ENCODE peak calls at places on chromosomes 2 and 18, in five cellular contexts. I is lower lobe of right lung, A is DND-41, R is Caco-2, T is K562. L is an unnamed sample.

GRCh38 chr2:1826188-1826905 is 82.0 kb upstream of the PXDN start:
- DNase-seq in I (no peak), A (no peak), R (no peak), T (no peak), L (no peak)

GRCh38 chr2:153416071-153416470 is 62.5 kb downstream of the RPRM start:
- DNase-seq in I (no peak), A (no peak), R (no peak), T (no peak), L (no peak)

GRCh38 chr2:238725298-238725697 is 122.6 kb upstream of the TWIST2 start:
- DNase-seq in I (no peak), A (no peak), R (no peak), T (no peak), L (no peak)

GRCh38 chr2:78009289-78009688 is 487.1 kb upstream of the LRRTM4 start:
- DNase-seq in I (no peak), A (no peak), R (no peak), T (no peak), L (no peak)

GRCh38 chr2:88097192-88097591 is 29.6 kb downstream of the SMYD1 start:
- DNase-seq in I (no peak), A (no peak), R (no peak), T (no peak), L (no peak)

GRCh38 chr18:22254088-22254487 is 84.7 kb downstream of the GATA6 start:
- DNase-seq in I (no peak), A (no peak), R (no peak), T (no peak), L (no peak)

GRCh38 chr2:48600204-48600813 is 17.3 kb upstream of the GTF2A1L start:
- DNase-seq in I (no peak), A (peak; percentile 20), R (peak; percentile 66), T (peak; percentile 23), L (no peak)

GRCh38 chr2:155997538-155997937 is 335.0 kb downstream of the NR4A2 start:
- DNase-seq in I (no peak), A (no peak), R (no peak), T (no peak), L (no peak)

GRCh38 chr2:107986278-107987217 is at the start of gene SLC5A7:
- DNase-seq in I (no peak), A (no peak), R (no peak), T (no peak), L (no peak)

GRCh38 chr2:215619989-215620388 is 184.1 kb upstream of the FN1 start:
- DNase-seq in I (peak; percentile 72), A (no peak), R (peak; percentile 58), T (peak; percentile 48), L (peak; percentile 72)

GRCh38 chr18:42072407-42072806 is 117.4 kb downstream of the PIK3C3 start:
- DNase-seq in I (no peak), A (no peak), R (no peak), T (no peak), L (no peak)

GRCh38 chr2:104936504-104936903 is 82.6 kb downstream of the POU3F3 start:
- DNase-seq in I (no peak), A (no peak), R (no peak), T (no peak), L (no peak)

GRCh38 chr2:199259671-199260070 is 198.1 kb downstream of the SATB2 start:
- DNase-seq in I (no peak), A (no peak), R (no peak), T (no peak), L (no peak)

GRCh38 chr2:132640116-132640515 is 29.9 kb downstream of the LYPD1 start:
- DNase-seq in I (no peak), A (no peak), R (no peak), T (no peak), L (no peak)

GRCh38 chr2:216761119-216761518 is 65.8 kb upstream of the IGFBP5 start:
- DNase-seq in I (no peak), A (no peak), R (no peak), T (no peak), L (no peak)

GRCh38 chr2:231679131-231679530 is 29.2 kb upstream of the PTMA start:
- DNase-seq in I (no peak), A (no peak), R (no peak), T (no peak), L (no peak)

GRCh38 chr2:64638502-64639120 is 15.1 kb downstream of the SERTAD2 start:
- DNase-seq in I (no peak), A (no peak), R (no peak), T (no peak), L (no peak)

GRCh38 chr18:61334951-61335736 is 1.9 kb downstream of the CDH20 start:
- DNase-seq in I (no peak), A (no peak), R (no peak), T (no peak), L (no peak)

GRCh38 chr18:58578321-58578720 is 50.6 kb downstream of the ALPK2 start:
- DNase-seq in I (no peak), A (no peak), R (no peak), T (no peak), L (no peak)

GRCh38 chr2:20169796-20170467 is 55.0 kb downstream of the SDC1 start:
- DNase-seq in I (peak; percentile 55), A (no peak), R (no peak), T (no peak), L (no peak)

GRCh38 chr2:237590272-237591020 is at the start of gene RAB17:
- DNase-seq in I (peak; percentile 83), A (no peak), R (peak; percentile 87), T (no peak), L (peak; percentile 45)

GRCh38 chr2:15906778-15907177 is 33.6 kb upstream of the MYCN start:
- DNase-seq in I (no peak), A (no peak), R (no peak), T (no peak), L (no peak)

GRCh38 chr2:207135801-207136457 is 29.8 kb downstream of the KLF7 start:
- DNase-seq in I (no peak), A (no peak), R (no peak), T (no peak), L (no peak)

GRCh38 chr2:196259507-196260481 is 88.4 kb upstream of the STK17B start:
- DNase-seq in I (no peak), A (peak; percentile 73), R (peak; percentile 88), T (no peak), L (no peak)

GRCh38 chr2:64203131-64204005 is 59.1 kb upstream of the PELI1 start:
- DNase-seq in I (no peak), A (no peak), R (peak; percentile 59), T (no peak), L (no peak)

GRCh38 chr18:9696112-9696511 is 12.0 kb upstream of the RAB31 start:
- DNase-seq in I (no peak), A (no peak), R (no peak), T (no peak), L (no peak)

GRCh38 chr18:55121397-55122170 is 162.3 kb upstream of the CCDC68 start:
- DNase-seq in I (no peak), A (no peak), R (no peak), T (no peak), L (no peak)

GRCh38 chr18:55116855-55117254 is 157.6 kb upstream of the CCDC68 start:
- DNase-seq in I (no peak), A (no peak), R (no peak), T (no peak), L (no peak)

GRCh38 chr18:55115606-55116005 is 156.3 kb upstream of the CCDC68 start:
- DNase-seq in I (no peak), A (no peak), R (no peak), T (no peak), L (no peak)

GRCh38 chr18:55120896-55121295 is 161.6 kb upstream of the CCDC68 start:
- DNase-seq in I (no peak), A (no peak), R (no peak), T (no peak), L (no peak)

GRCh38 chr18:55119434-55119833 is 160.2 kb upstream of the CCDC68 start:
- DNase-seq in I (no peak), A (no peak), R (no peak), T (peak; percentile 23), L (no peak)
- H3K4me1 ChIP-seq in I (no peaks in the 10 kb centered on the region), A (no peaks in the 10 kb centered on the region), R (peaks cover 5% of the 10 kb centered on the region), T (no peaks in the 10 kb centered on the region), L (no peaks in the 10 kb centered on the region)

DNA sequence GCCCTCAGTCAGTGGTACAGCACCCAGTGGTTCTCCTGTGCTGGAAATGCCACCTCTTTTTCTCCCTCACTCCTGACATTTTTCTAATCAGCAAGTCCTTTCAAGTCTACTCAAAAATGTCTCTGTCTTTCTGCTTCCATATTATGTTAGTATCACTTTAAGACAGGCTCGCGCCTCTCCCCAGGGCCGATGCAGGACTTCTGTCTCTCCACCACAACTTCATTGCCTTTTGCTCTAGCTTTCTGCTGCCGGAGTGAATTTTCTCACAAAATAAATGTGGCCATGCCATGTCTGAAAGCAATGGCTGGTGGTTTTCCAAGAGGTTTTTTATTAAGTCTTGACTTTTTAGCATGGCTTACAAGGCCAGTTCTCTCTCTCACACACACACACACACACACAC is 73.6 kb downstream of the AOX1 start:
- DNase-seq in I (no peak), A (no peak), R (no peak), T (no peak), L (no peak)
- H3K4me1 ChIP-seq in I (no peaks in the 10 kb centered on the region), A (no peaks in the 10 kb centered on the region), R (no peaks in the 10 kb centered on the region), T (no peaks in the 10 kb centered on the region), L (no peaks in the 10 kb centered on the region)

DNA sequence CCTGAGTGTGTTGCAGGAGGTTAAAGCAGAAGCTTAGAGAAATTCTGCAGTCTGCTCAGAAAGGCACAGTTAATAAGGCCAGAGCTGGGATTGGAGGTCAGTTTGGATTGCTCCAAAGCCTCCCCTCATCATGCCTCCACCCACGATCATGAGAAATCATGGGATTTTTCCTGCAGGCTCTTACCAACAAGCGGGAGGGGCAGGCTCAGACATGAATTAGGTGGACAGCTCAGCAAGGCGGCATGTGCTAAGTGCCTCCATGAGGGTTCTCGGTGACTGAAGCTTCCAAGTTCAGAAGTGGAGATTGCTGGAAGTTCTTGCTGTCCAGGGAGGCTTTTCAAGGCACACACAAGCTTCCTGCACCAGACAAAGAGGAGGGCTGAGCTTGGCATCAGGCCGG is 163.8 kb downstream of the SETBP1 start:
- DNase-seq in I (no peak), A (no peak), R (no peak), T (no peak), L (no peak)
- H3K4me1 ChIP-seq in I (peaks cover 14% of the 10 kb centered on the region), A (peaks cover 8% of the 10 kb centered on the region), R (no peaks in the 10 kb centered on the region), T (no peaks in the 10 kb centered on the region), L (no peaks in the 10 kb centered on the region)

GRCh38 chr2:47262657-47263056 is 107.5 kb upstream of the STPG4 start:
- DNase-seq in I (no peak), A (no peak), R (no peak), T (no peak), L (no peak)
- H3K4me1 ChIP-seq in I (no peaks in the 10 kb centered on the region), A (no peaks in the 10 kb centered on the region), R (peaks cover 31% of the 10 kb centered on the region), T (no peaks in the 10 kb centered on the region), L (no peaks in the 10 kb centered on the region)

DNA sequence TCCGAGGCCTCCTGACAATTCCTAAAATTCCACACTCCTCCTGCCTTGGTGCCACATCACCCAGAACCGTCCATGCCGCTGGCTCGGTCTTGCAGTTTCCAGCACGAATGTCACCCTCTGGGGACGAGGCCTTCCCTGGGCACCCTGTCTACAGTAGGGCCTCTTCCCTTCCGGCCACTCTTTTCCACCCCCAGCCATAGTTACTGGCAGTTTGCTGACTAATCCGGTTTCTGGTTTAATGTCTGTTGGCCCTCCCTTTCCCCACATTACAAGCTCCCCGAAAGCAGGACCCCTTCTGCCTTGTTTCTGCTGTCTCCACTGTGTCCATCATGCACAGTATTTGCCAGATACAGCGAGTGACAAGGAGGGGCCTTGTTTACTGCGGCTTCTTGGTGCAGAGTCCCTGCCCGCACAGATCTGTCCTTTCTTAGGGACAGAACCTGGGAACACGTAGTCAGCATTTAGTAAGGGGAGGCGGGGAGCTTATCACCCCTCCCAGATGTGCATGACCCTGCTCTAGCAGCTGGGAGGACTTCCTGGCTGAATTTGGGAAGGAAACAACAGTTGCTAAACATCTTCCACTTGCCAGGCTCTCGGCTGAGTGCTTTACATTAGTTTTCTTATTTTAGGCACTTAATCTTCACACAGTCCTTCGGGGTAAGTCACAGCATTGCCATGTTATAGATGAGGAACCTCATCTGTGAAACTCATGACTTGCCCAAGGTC is 23.6 kb upstream of the CATIP start:
- DNase-seq in I (no peak), A (no peak), R (no peak), T (peak; percentile 70), L (peak; percentile 67)
- H3K4me1 ChIP-seq in I (peaks cover 49% of the 10 kb centered on the region), A (no peaks in the 10 kb centered on the region), R (peaks cover 6% of the 10 kb centered on the region), T (peaks cover 29% of the 10 kb centered on the region), L (no peaks in the 10 kb centered on the region)

L was measured in aorta.